ENCODE peak calls at places on chromosomes 12 and 14, in five cellular contexts. One of them, this sample, is unnamed.

GRCh38 chr12:122072031-122072970 is 6.3 kb upstream of the MLXIP start:
- DNase-seq in SK-N-SH: peak
- DNase-seq in GM23248: peak
- DNase-seq in hepatocyte: peak
- DNase-seq in PC-3: peak
- DNase-seq in this sample: no peak

GRCh38 chr14:24382103-24382377 is 14.1 kb downstream of the NFATC4 start:
- DNase-seq in GM23248: no peak
- DNase-seq in SK-N-SH: no peak
- DNase-seq in PC-3: no peak
- DNase-seq in hepatocyte: no peak
- DNase-seq in this sample: no peak

GRCh38 chr12:118850244-118850825 is 131.0 kb upstream of the SRRM4 start:
- DNase-seq in SK-N-SH: peak
- DNase-seq in hepatocyte: peak
- DNase-seq in GM23248: no peak
- DNase-seq in PC-3: peak
- DNase-seq in this sample: peak

GRCh38 chr12:53499261-53500118 is at the start of gene MAP3K12:
- DNase-seq in SK-N-SH: peak
- DNase-seq in GM23248: peak
- DNase-seq in PC-3: peak
- DNase-seq in hepatocyte: peak
- DNase-seq in this sample: peak

GRCh38 chr14:54108481-54109471 is 152.2 kb upstream of the BMP4 start:
- DNase-seq in hepatocyte: no peak
- DNase-seq in PC-3: peak
- DNase-seq in SK-N-SH: no peak
- DNase-seq in GM23248: peak
- DNase-seq in this sample: no peak

GRCh38 chr12:2813573-2814185 is 1.2 kb downstream of the ITFG2 start:
- DNase-seq in hepatocyte: peak
- DNase-seq in PC-3: peak
- DNase-seq in GM23248: peak
- DNase-seq in SK-N-SH: peak
- DNase-seq in this sample: peak

GRCh38 chr12:3792623-3793288 is 39.8 kb upstream of the CRACR2A start:
- DNase-seq in GM23248: no peak
- DNase-seq in SK-N-SH: no peak
- DNase-seq in hepatocyte: no peak
- DNase-seq in PC-3: no peak
- DNase-seq in this sample: peak

GRCh38 chr12:65825573-65826512 is 1.6 kb downstream of the HMGA2 start:
- DNase-seq in PC-3: peak
- DNase-seq in hepatocyte: peak
- DNase-seq in GM23248: peak
- DNase-seq in SK-N-SH: peak
- DNase-seq in this sample: peak

GRCh38 chr12:16828891-16829290 is 222.9 kb upstream of the LMO3 start:
- DNase-seq in GM23248: no peak
- DNase-seq in hepatocyte: no peak
- DNase-seq in SK-N-SH: no peak
- DNase-seq in PC-3: no peak
- DNase-seq in this sample: peak

GRCh38 chr12:102955926-102956737 is 1.3 kb upstream of the ASCL1 start:
- DNase-seq in hepatocyte: peak
- DNase-seq in PC-3: no peak
- DNase-seq in GM23248: peak
- DNase-seq in SK-N-SH: peak
- DNase-seq in this sample: peak

GRCh38 chr12:55072093-55072492 is 52.3 kb downstream of the NEUROD4 start:
- DNase-seq in PC-3: peak
- DNase-seq in GM23248: peak
- DNase-seq in SK-N-SH: no peak
- DNase-seq in hepatocyte: peak
- DNase-seq in this sample: peak

GRCh38 chr12:66541446-66541845 is 137.4 kb downstream of the GRIP1 start:
- DNase-seq in hepatocyte: no peak
- DNase-seq in GM23248: no peak
- DNase-seq in SK-N-SH: no peak
- DNase-seq in PC-3: no peak
- DNase-seq in this sample: no peak

GRCh38 chr12:15322164-15323054 is at the start of gene PTPRO:
- DNase-seq in PC-3: no peak
- DNase-seq in SK-N-SH: peak
- DNase-seq in hepatocyte: peak
- DNase-seq in GM23248: peak
- DNase-seq in this sample: peak

GRCh38 chr12:92034858-92035401 is 110.7 kb downstream of the BTG1 start:
- DNase-seq in PC-3: peak
- DNase-seq in SK-N-SH: peak
- DNase-seq in GM23248: peak
- DNase-seq in hepatocyte: peak
- DNase-seq in this sample: no peak

GRCh38 chr14:76870146-76870545 is 43.9 kb downstream of the LRRC74A start:
- DNase-seq in hepatocyte: no peak
- DNase-seq in GM23248: no peak
- DNase-seq in PC-3: peak
- DNase-seq in SK-N-SH: peak
- DNase-seq in this sample: peak

GRCh38 chr14:104115691-104116543 is 22.5 kb upstream of the KIF26A start:
- DNase-seq in PC-3: peak
- DNase-seq in SK-N-SH: peak
- DNase-seq in GM23248: no peak
- DNase-seq in hepatocyte: peak
- DNase-seq in this sample: no peak

GRCh38 chr14:68470361-68470760 is 322.5 kb downstream of the ZFP36L1 start:
- DNase-seq in hepatocyte: no peak
- DNase-seq in GM23248: peak
- DNase-seq in SK-N-SH: no peak
- DNase-seq in PC-3: no peak
- DNase-seq in this sample: no peak

GRCh38 chr14:96267336-96267735 is 11.3 kb downstream of the BDKRB1 start:
- DNase-seq in SK-N-SH: peak
- DNase-seq in hepatocyte: peak
- DNase-seq in PC-3: no peak
- DNase-seq in GM23248: peak
- DNase-seq in this sample: no peak

GRCh38 chr14:101076451-101077220 is 173.1 kb upstream of the RTL1 start:
- DNase-seq in SK-N-SH: peak
- DNase-seq in hepatocyte: no peak
- DNase-seq in GM23248: no peak
- DNase-seq in PC-3: no peak
- DNase-seq in this sample: no peak

GRCh38 chr14:74653386-74654138 is 41.5 kb upstream of the LTBP2 start:
- DNase-seq in PC-3: no peak
- DNase-seq in GM23248: peak
- DNase-seq in SK-N-SH: no peak
- DNase-seq in hepatocyte: no peak
- DNase-seq in this sample: no peak

GRCh38 chr12:121801601-121802484 is 2.0 kb upstream of the SETD1B start:
- DNase-seq in GM23248: peak
- DNase-seq in SK-N-SH: no peak
- DNase-seq in PC-3: peak
- DNase-seq in hepatocyte: no peak
- DNase-seq in this sample: peak

GRCh38 chr12:116125981-116126566 is 151.4 kb downstream of the MED13L start:
- DNase-seq in hepatocyte: no peak
- DNase-seq in SK-N-SH: no peak
- DNase-seq in GM23248: peak
- DNase-seq in PC-3: no peak
- DNase-seq in this sample: peak

GRCh38 chr12:94100254-94100653 is 48.1 kb upstream of the PLXNC1 start:
- DNase-seq in PC-3: peak
- DNase-seq in hepatocyte: peak
- DNase-seq in SK-N-SH: no peak
- DNase-seq in GM23248: peak
- DNase-seq in this sample: no peak

GRCh38 chr14:67757175-67757574 is 55.5 kb downstream of the RDH12 start:
- DNase-seq in PC-3: no peak
- DNase-seq in GM23248: no peak
- DNase-seq in SK-N-SH: no peak
- DNase-seq in hepatocyte: no peak
- DNase-seq in this sample: no peak

GRCh38 chr12:31370645-31371620 is 45.0 kb upstream of the SINHCAF start:
- DNase-seq in GM23248: no peak
- DNase-seq in hepatocyte: peak
- DNase-seq in SK-N-SH: no peak
- DNase-seq in PC-3: no peak
- DNase-seq in this sample: peak

GRCh38 chr14:43418314-43418713 is 1088.8 kb downstream of the FSCB start:
- DNase-seq in PC-3: no peak
- DNase-seq in hepatocyte: no peak
- DNase-seq in GM23248: no peak
- DNase-seq in SK-N-SH: no peak
- DNase-seq in this sample: no peak

GRCh38 chr12:86044396-86044795 is 170.3 kb downstream of the NTS start:
- DNase-seq in PC-3: no peak
- DNase-seq in hepatocyte: no peak
- DNase-seq in GM23248: no peak
- DNase-seq in SK-N-SH: no peak
- DNase-seq in this sample: no peak

GRCh38 chr12:86052921-86053320 is 178.8 kb downstream of the NTS start:
- DNase-seq in PC-3: no peak
- DNase-seq in hepatocyte: no peak
- DNase-seq in SK-N-SH: no peak
- DNase-seq in GM23248: no peak
- DNase-seq in this sample: no peak

GRCh38 chr12:86050010-86050409 is 175.9 kb downstream of the NTS start:
- DNase-seq in PC-3: no peak
- DNase-seq in hepatocyte: no peak
- DNase-seq in SK-N-SH: no peak
- DNase-seq in GM23248: no peak
- DNase-seq in this sample: no peak
- TF ChIP-seq EZH2phosphoT487 in PC-3: no peak
- TF ChIP-seq EZH2phosphoT487 in hepatocyte: no peak
- TF ChIP-seq EZH2phosphoT487 in SK-N-SH: no peak
- TF ChIP-seq EZH2phosphoT487 in GM23248: no peak
- TF ChIP-seq EZH2phosphoT487 in this sample: no peak

GRCh38 chr14:35847636-35848035 is 21.5 kb downstream of the BRMS1L start:
- DNase-seq in GM23248: no peak
- DNase-seq in PC-3: no peak
- DNase-seq in hepatocyte: no peak
- DNase-seq in SK-N-SH: no peak
- DNase-seq in this sample: no peak

GRCh38 chr14:35851823-35852222 is 25.7 kb downstream of the BRMS1L start:
- DNase-seq in PC-3: no peak
- DNase-seq in SK-N-SH: no peak
- DNase-seq in GM23248: no peak
- DNase-seq in hepatocyte: no peak
- DNase-seq in this sample: no peak

GRCh38 chr14:35853225-35853624 is 27.1 kb downstream of the BRMS1L start:
- DNase-seq in hepatocyte: no peak
- DNase-seq in SK-N-SH: no peak
- DNase-seq in PC-3: no peak
- DNase-seq in GM23248: no peak
- DNase-seq in this sample: no peak

GRCh38 chr14:35844494-35844893 is 18.4 kb downstream of the BRMS1L start:
- DNase-seq in PC-3: no peak
- DNase-seq in GM23248: no peak
- DNase-seq in hepatocyte: no peak
- DNase-seq in SK-N-SH: no peak
- DNase-seq in this sample: no peak

GRCh38 chr14:35849122-35849521 is 23.0 kb downstream of the BRMS1L start:
- DNase-seq in PC-3: no peak
- DNase-seq in GM23248: no peak
- DNase-seq in hepatocyte: no peak
- DNase-seq in SK-N-SH: no peak
- DNase-seq in this sample: no peak
- H3K4me2 ChIP-seq in PC-3: no peak
- H3K4me2 ChIP-seq in GM23248: no peak
- H3K4me2 ChIP-seq in hepatocyte: no peak
- H3K4me2 ChIP-seq in SK-N-SH: no peak
- H3K4me2 ChIP-seq in this sample: no peak

DNA sequence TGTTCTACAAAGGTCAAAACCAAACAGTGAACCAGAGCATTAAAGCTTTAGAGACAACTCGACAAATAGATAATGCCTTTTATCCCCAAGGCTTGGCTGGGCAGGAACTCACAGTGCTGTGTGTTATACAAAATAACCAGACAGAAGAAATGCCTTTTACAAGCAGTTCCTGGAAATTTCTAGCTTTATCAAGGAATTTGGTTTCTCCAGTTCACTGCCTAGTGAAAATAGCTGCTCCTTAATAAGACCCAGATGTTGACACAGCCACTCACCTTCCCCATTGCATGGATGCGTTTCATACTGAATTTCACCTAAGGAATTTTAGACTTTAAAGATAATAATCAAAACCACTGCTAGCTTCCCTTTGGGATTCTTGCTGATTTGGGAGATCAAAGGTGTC is 162.1 kb downstream of the C12orf75 start:
- DNase-seq in hepatocyte: peak
- DNase-seq in GM23248: peak
- DNase-seq in SK-N-SH: no peak
- DNase-seq in PC-3: no peak
- DNase-seq in this sample: no peak
- TF ChIP-seq EZH2phosphoT487 in hepatocyte: no peak
- TF ChIP-seq EZH2phosphoT487 in GM23248: no peak
- TF ChIP-seq EZH2phosphoT487 in SK-N-SH: no peak
- TF ChIP-seq EZH2phosphoT487 in PC-3: no peak
- TF ChIP-seq EZH2phosphoT487 in this sample: no peak

GRCh38 chr12:12331896-12332295 is 18.1 kb downstream of the MANSC1 start:
- DNase-seq in PC-3: peak
- DNase-seq in SK-N-SH: no peak
- DNase-seq in hepatocyte: peak
- DNase-seq in GM23248: no peak
- DNase-seq in this sample: no peak

GRCh38 chr12:12333980-12334709 is 15.9 kb downstream of the MANSC1 start:
- DNase-seq in GM23248: peak
- DNase-seq in hepatocyte: peak
- DNase-seq in PC-3: peak
- DNase-seq in SK-N-SH: peak
- DNase-seq in this sample: peak

GRCh38 chr12:12334710-12335040 is 15.4 kb downstream of the MANSC1 start:
- DNase-seq in hepatocyte: no peak
- DNase-seq in SK-N-SH: no peak
- DNase-seq in PC-3: no peak
- DNase-seq in GM23248: no peak
- DNase-seq in this sample: no peak

GRCh38 chr12:12333407-12333831 is 16.6 kb downstream of the MANSC1 start:
- DNase-seq in GM23248: no peak
- DNase-seq in hepatocyte: no peak
- DNase-seq in PC-3: peak
- DNase-seq in SK-N-SH: no peak
- DNase-seq in this sample: no peak

DNA sequence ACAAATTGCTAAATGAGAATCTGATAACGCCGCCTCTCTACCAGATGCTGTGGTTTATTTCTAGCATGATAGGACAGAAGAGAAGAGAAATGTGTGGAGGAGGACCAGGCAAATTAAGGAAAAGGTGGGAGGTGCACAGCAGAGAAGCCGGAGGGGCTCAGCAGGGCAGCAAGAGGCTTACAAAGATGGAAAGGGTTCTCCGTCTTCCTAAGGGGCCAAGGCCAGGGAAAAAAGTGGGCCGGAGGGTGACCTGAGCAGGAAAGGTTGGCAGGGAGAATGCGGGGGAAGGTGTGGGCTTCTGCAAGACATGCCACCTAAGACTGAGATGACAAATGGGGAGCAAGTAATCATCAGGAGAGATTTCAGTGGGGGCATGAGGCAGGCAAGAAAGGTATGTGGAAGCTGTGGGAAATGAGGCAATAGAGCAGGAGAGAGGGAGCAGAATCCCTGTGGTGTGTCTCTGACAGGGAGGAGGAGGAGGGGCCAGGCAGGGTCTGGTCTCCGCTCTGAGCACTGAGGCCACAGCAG is 18.7 kb downstream of the MANSC1 start:
- DNase-seq in GM23248: no peak
- DNase-seq in PC-3: no peak
- DNase-seq in SK-N-SH: no peak
- DNase-seq in hepatocyte: peak
- DNase-seq in this sample: peak
- H3K4me2 ChIP-seq in GM23248: no peak
- H3K4me2 ChIP-seq in PC-3: peak
- H3K4me2 ChIP-seq in SK-N-SH: no peak
- H3K4me2 ChIP-seq in hepatocyte: peak
- H3K4me2 ChIP-seq in this sample: no peak